ENCODE peak calls at places on chromosomes 5 and 9, in six cellular contexts. One of them, this sample, is unnamed. For H3K36me3 and H3K4me1, the result is how much of the 10 kb centered on the place peaks cover.

GRCh38 chr9:93129691-93130500 is 4.2 kb downstream of the NINJ1 start:
- DNase-seq in right lobe of liver: peak
- DNase-seq in heart left ventricle: peak
- DNase-seq in right atrium auricular region: no peak
- DNase-seq in psoas muscle: peak
- DNase-seq in OCI-LY7: no peak
- DNase-seq in this sample: peak

GRCh38 chr5:119582987-119583386 is 46.4 kb upstream of the FAM170A start:
- DNase-seq in right lobe of liver: no peak
- DNase-seq in heart left ventricle: no peak
- DNase-seq in right atrium auricular region: no peak
- DNase-seq in psoas muscle: no peak
- DNase-seq in OCI-LY7: no peak
- DNase-seq in this sample: no peak

GRCh38 chr9:93659837-93660177 is 83.4 kb downstream of the PHF2 start:
- DNase-seq in right lobe of liver: no peak
- DNase-seq in heart left ventricle: peak
- DNase-seq in right atrium auricular region: no peak
- DNase-seq in psoas muscle: no peak
- DNase-seq in OCI-LY7: no peak
- DNase-seq in this sample: no peak

GRCh38 chr5:140225396-140225795 is 50.4 kb downstream of the CYSTM1 start:
- DNase-seq in right lobe of liver: no peak
- DNase-seq in heart left ventricle: no peak
- DNase-seq in right atrium auricular region: no peak
- DNase-seq in psoas muscle: no peak
- DNase-seq in OCI-LY7: no peak
- DNase-seq in this sample: no peak

GRCh38 chr9:76818271-76818670 is 54.0 kb downstream of the PCA3 start:
- DNase-seq in right lobe of liver: no peak
- DNase-seq in heart left ventricle: peak
- DNase-seq in right atrium auricular region: peak
- DNase-seq in psoas muscle: no peak
- DNase-seq in OCI-LY7: no peak
- DNase-seq in this sample: peak

GRCh38 chr5:75335952-75336624 is 932 bp upstream of the HMGCR start:
- DNase-seq in right lobe of liver: no peak
- DNase-seq in heart left ventricle: no peak
- DNase-seq in right atrium auricular region: no peak
- DNase-seq in psoas muscle: no peak
- DNase-seq in OCI-LY7: peak
- DNase-seq in this sample: peak

GRCh38 chr5:115471674-115472073 is 72.9 kb downstream of the FEM1C start:
- DNase-seq in right lobe of liver: peak
- DNase-seq in heart left ventricle: peak
- DNase-seq in right atrium auricular region: peak
- DNase-seq in psoas muscle: peak
- DNase-seq in OCI-LY7: no peak
- DNase-seq in this sample: no peak

GRCh38 chr9:83472221-83472665 is 66.0 kb downstream of the FRMD3 start:
- DNase-seq in right lobe of liver: no peak
- DNase-seq in heart left ventricle: peak
- DNase-seq in right atrium auricular region: no peak
- DNase-seq in psoas muscle: no peak
- DNase-seq in OCI-LY7: no peak
- DNase-seq in this sample: peak

GRCh38 chr5:9392625-9393024 is 153.2 kb downstream of the SEMA5A start:
- DNase-seq in right lobe of liver: no peak
- DNase-seq in heart left ventricle: no peak
- DNase-seq in right atrium auricular region: no peak
- DNase-seq in psoas muscle: no peak
- DNase-seq in OCI-LY7: no peak
- DNase-seq in this sample: no peak

GRCh38 chr5:41795125-41795524 is 75.1 kb downstream of the OXCT1 start:
- DNase-seq in right lobe of liver: no peak
- DNase-seq in heart left ventricle: no peak
- DNase-seq in right atrium auricular region: no peak
- DNase-seq in psoas muscle: no peak
- DNase-seq in OCI-LY7: no peak
- DNase-seq in this sample: no peak

GRCh38 chr5:39024884-39025283 is 49.3 kb downstream of the RICTOR start:
- DNase-seq in right lobe of liver: no peak
- DNase-seq in heart left ventricle: no peak
- DNase-seq in right atrium auricular region: no peak
- DNase-seq in psoas muscle: no peak
- DNase-seq in OCI-LY7: no peak
- DNase-seq in this sample: no peak

GRCh38 chr9:94625835-94626234 is 13.5 kb downstream of the FBP1 start:
- DNase-seq in right lobe of liver: no peak
- DNase-seq in heart left ventricle: no peak
- DNase-seq in right atrium auricular region: no peak
- DNase-seq in psoas muscle: no peak
- DNase-seq in OCI-LY7: peak
- DNase-seq in this sample: no peak

GRCh38 chr5:66742083-66742895 is 146.1 kb downstream of the MAST4 start:
- DNase-seq in right lobe of liver: no peak
- DNase-seq in heart left ventricle: peak
- DNase-seq in right atrium auricular region: no peak
- DNase-seq in psoas muscle: peak
- DNase-seq in OCI-LY7: peak
- DNase-seq in this sample: no peak

GRCh38 chr9:32866292-32866691 is 83.0 kb downstream of the TMEM215 start:
- DNase-seq in right lobe of liver: no peak
- DNase-seq in heart left ventricle: peak
- DNase-seq in right atrium auricular region: no peak
- DNase-seq in psoas muscle: no peak
- DNase-seq in OCI-LY7: no peak
- DNase-seq in this sample: no peak

GRCh38 chr9:8394341-8394740 is 594.8 kb upstream of the DMAC1 start:
- DNase-seq in right lobe of liver: no peak
- DNase-seq in heart left ventricle: no peak
- DNase-seq in right atrium auricular region: no peak
- DNase-seq in psoas muscle: no peak
- DNase-seq in OCI-LY7: no peak
- DNase-seq in this sample: no peak

GRCh38 chr5:153372433-153373167 is 117.9 kb upstream of the GRIA1 start:
- DNase-seq in right lobe of liver: no peak
- DNase-seq in heart left ventricle: no peak
- DNase-seq in right atrium auricular region: no peak
- DNase-seq in psoas muscle: no peak
- DNase-seq in OCI-LY7: no peak
- DNase-seq in this sample: no peak

GRCh38 chr5:56818409-56819026 is 3.2 kb downstream of the MAP3K1 start:
- DNase-seq in right lobe of liver: no peak
- DNase-seq in heart left ventricle: no peak
- DNase-seq in right atrium auricular region: no peak
- DNase-seq in psoas muscle: no peak
- DNase-seq in OCI-LY7: no peak
- DNase-seq in this sample: no peak

GRCh38 chr5:43428034-43428712 is 16.0 kb upstream of the CCL28 start:
- DNase-seq in right lobe of liver: no peak
- DNase-seq in heart left ventricle: no peak
- DNase-seq in right atrium auricular region: no peak
- DNase-seq in psoas muscle: no peak
- DNase-seq in OCI-LY7: no peak
- DNase-seq in this sample: no peak

GRCh38 chr9:121398374-121398773 is 28.3 kb upstream of the STOM start:
- DNase-seq in right lobe of liver: no peak
- DNase-seq in heart left ventricle: no peak
- DNase-seq in right atrium auricular region: no peak
- DNase-seq in psoas muscle: no peak
- DNase-seq in OCI-LY7: no peak
- DNase-seq in this sample: no peak

GRCh38 chr5:31751620-31752019 is 112.7 kb downstream of the PDZD2 start:
- DNase-seq in right lobe of liver: no peak
- DNase-seq in heart left ventricle: no peak
- DNase-seq in right atrium auricular region: no peak
- DNase-seq in psoas muscle: no peak
- DNase-seq in OCI-LY7: no peak
- DNase-seq in this sample: no peak

GRCh38 chr9:127194881-127195713 is 69.5 kb upstream of the GARNL3 start:
- DNase-seq in right lobe of liver: no peak
- DNase-seq in heart left ventricle: no peak
- DNase-seq in right atrium auricular region: no peak
- DNase-seq in psoas muscle: peak
- DNase-seq in OCI-LY7: no peak
- DNase-seq in this sample: no peak

GRCh38 chr9:127189628-127190027 is 67.2 kb upstream of the ANGPTL2 start:
- DNase-seq in right lobe of liver: peak
- DNase-seq in heart left ventricle: no peak
- DNase-seq in right atrium auricular region: no peak
- DNase-seq in psoas muscle: peak
- DNase-seq in OCI-LY7: no peak
- DNase-seq in this sample: no peak

GRCh38 chr9:127195976-127196825 is 68.4 kb upstream of the GARNL3 start:
- DNase-seq in right lobe of liver: no peak
- DNase-seq in heart left ventricle: no peak
- DNase-seq in right atrium auricular region: no peak
- DNase-seq in psoas muscle: peak
- DNase-seq in OCI-LY7: no peak
- DNase-seq in this sample: no peak

GRCh38 chr9:127193483-127193882 is 71.0 kb upstream of the ANGPTL2 start:
- DNase-seq in right lobe of liver: no peak
- DNase-seq in heart left ventricle: no peak
- DNase-seq in right atrium auricular region: no peak
- DNase-seq in psoas muscle: peak
- DNase-seq in OCI-LY7: no peak
- DNase-seq in this sample: no peak

DNA sequence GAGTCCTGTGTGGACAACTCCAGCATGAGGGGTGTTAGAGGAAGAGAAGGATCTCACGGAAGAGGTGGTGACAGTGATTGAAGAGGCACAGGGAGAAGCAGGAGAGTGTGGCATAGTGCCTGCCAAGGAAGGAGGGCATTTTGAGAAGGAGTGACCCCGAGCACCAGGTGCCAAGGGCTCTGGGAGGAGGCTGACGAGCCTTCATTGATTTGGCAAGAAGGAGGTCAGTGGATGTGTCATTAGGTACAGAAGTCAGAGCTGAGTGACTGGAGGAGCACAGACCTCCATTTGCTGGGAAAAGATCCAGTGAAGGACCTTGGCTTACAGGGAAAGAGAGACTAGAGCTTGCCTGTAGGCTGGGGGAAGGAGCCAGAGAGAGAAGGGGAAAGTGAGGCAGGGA is 70.3 kb upstream of the ANGPTL2 start:
- DNase-seq in right lobe of liver: no peak
- DNase-seq in heart left ventricle: no peak
- DNase-seq in right atrium auricular region: no peak
- DNase-seq in psoas muscle: no peak
- DNase-seq in OCI-LY7: no peak
- DNase-seq in this sample: no peak
- H3K36me3 ChIP-seq in right lobe of liver: under half
- H3K36me3 ChIP-seq in heart left ventricle: under half
- H3K36me3 ChIP-seq in right atrium auricular region: under half
- H3K36me3 ChIP-seq in psoas muscle: under half
- H3K36me3 ChIP-seq in OCI-LY7: under half
- H3K36me3 ChIP-seq in this sample: under half

GRCh38 chr5:21593261-21593660 is 1259.9 kb downstream of the CDH12 start:
- DNase-seq in right lobe of liver: no peak
- DNase-seq in heart left ventricle: no peak
- DNase-seq in right atrium auricular region: no peak
- DNase-seq in psoas muscle: no peak
- DNase-seq in OCI-LY7: no peak
- DNase-seq in this sample: no peak

GRCh38 chr5:21594566-21594965 is 1258.6 kb downstream of the CDH12 start:
- DNase-seq in right lobe of liver: no peak
- DNase-seq in heart left ventricle: no peak
- DNase-seq in right atrium auricular region: no peak
- DNase-seq in psoas muscle: no peak
- DNase-seq in OCI-LY7: no peak
- DNase-seq in this sample: no peak
- H3K4me1 ChIP-seq in right lobe of liver: under half
- H3K4me1 ChIP-seq in heart left ventricle: under half
- H3K4me1 ChIP-seq in right atrium auricular region: under half
- H3K4me1 ChIP-seq in psoas muscle: under half
- H3K4me1 ChIP-seq in OCI-LY7: under half
- H3K4me1 ChIP-seq in this sample: under half

GRCh38 chr5:179603308-179603707 is 20.2 kb downstream of the HNRNPH1 start:
- DNase-seq in right lobe of liver: no peak
- DNase-seq in heart left ventricle: no peak
- DNase-seq in right atrium auricular region: no peak
- DNase-seq in psoas muscle: no peak
- DNase-seq in OCI-LY7: no peak
- DNase-seq in this sample: no peak

GRCh38 chr5:179607449-179607931 is 16.0 kb downstream of the HNRNPH1 start:
- DNase-seq in right lobe of liver: no peak
- DNase-seq in heart left ventricle: peak
- DNase-seq in right atrium auricular region: no peak
- DNase-seq in psoas muscle: peak
- DNase-seq in OCI-LY7: no peak
- DNase-seq in this sample: no peak

GRCh38 chr5:179606071-179606909 is 17.2 kb downstream of the HNRNPH1 start:
- DNase-seq in right lobe of liver: no peak
- DNase-seq in heart left ventricle: no peak
- DNase-seq in right atrium auricular region: no peak
- DNase-seq in psoas muscle: no peak
- DNase-seq in OCI-LY7: no peak
- DNase-seq in this sample: no peak

GRCh38 chr5:179606910-179607448 is 16.5 kb downstream of the HNRNPH1 start:
- DNase-seq in right lobe of liver: no peak
- DNase-seq in heart left ventricle: no peak
- DNase-seq in right atrium auricular region: no peak
- DNase-seq in psoas muscle: peak
- DNase-seq in OCI-LY7: no peak
- DNase-seq in this sample: no peak

GRCh38 chr5:179605026-179605833 is 18.2 kb downstream of the HNRNPH1 start:
- DNase-seq in right lobe of liver: no peak
- DNase-seq in heart left ventricle: no peak
- DNase-seq in right atrium auricular region: no peak
- DNase-seq in psoas muscle: no peak
- DNase-seq in OCI-LY7: no peak
- DNase-seq in this sample: no peak
- H3K27ac ChIP-seq in right lobe of liver: no peak
- H3K27ac ChIP-seq in heart left ventricle: no peak
- H3K27ac ChIP-seq in right atrium auricular region: no peak
- H3K27ac ChIP-seq in psoas muscle: peak
- H3K27ac ChIP-seq in OCI-LY7: no peak
- H3K27ac ChIP-seq in this sample: peak

GRCh38 chr9:133340916-133341315 is 4.9 kb upstream of the SURF6 start:
- DNase-seq in right lobe of liver: no peak
- DNase-seq in heart left ventricle: no peak
- DNase-seq in right atrium auricular region: no peak
- DNase-seq in psoas muscle: no peak
- DNase-seq in OCI-LY7: no peak
- DNase-seq in this sample: no peak

GRCh38 chr9:133342570-133342969 is 5.4 kb downstream of the MED22 start:
- DNase-seq in right lobe of liver: no peak
- DNase-seq in heart left ventricle: no peak
- DNase-seq in right atrium auricular region: no peak
- DNase-seq in psoas muscle: no peak
- DNase-seq in OCI-LY7: no peak
- DNase-seq in this sample: no peak

GRCh38 chr9:133340256-133340655 is 4.3 kb upstream of the SURF6 start:
- DNase-seq in right lobe of liver: no peak
- DNase-seq in heart left ventricle: peak
- DNase-seq in right atrium auricular region: no peak
- DNase-seq in psoas muscle: no peak
- DNase-seq in OCI-LY7: peak
- DNase-seq in this sample: no peak

GRCh38 chr9:133342083-133342406 is 5.9 kb downstream of the MED22 start:
- DNase-seq in right lobe of liver: no peak
- DNase-seq in heart left ventricle: no peak
- DNase-seq in right atrium auricular region: no peak
- DNase-seq in psoas muscle: no peak
- DNase-seq in OCI-LY7: no peak
- DNase-seq in this sample: no peak

GRCh38 chr9:133341369-133342082 is 5.5 kb upstream of the SURF6 start:
- DNase-seq in right lobe of liver: no peak
- DNase-seq in heart left ventricle: peak
- DNase-seq in right atrium auricular region: peak
- DNase-seq in psoas muscle: peak
- DNase-seq in OCI-LY7: no peak
- DNase-seq in this sample: no peak
- H3K36me3 ChIP-seq in right lobe of liver: under half
- H3K36me3 ChIP-seq in heart left ventricle: half or more
- H3K36me3 ChIP-seq in right atrium auricular region: under half
- H3K36me3 ChIP-seq in psoas muscle: half or more
- H3K36me3 ChIP-seq in OCI-LY7: half or more
- H3K36me3 ChIP-seq in this sample: under half

This sample was measured in uterus.